ENCODE peak calls at places on chromosomes 7 and 10, in eight cellular contexts. T is lung microvascular endothelial cell; V is NCI-H1436 treated with DMSO at 0.1 percent for 48 hours; Q is stimulated activated CD8-positive, alpha-beta memory T cell treated with anti-CD3 and anti-CD28 coated beads, Interleukin-15, amount 100 ng/mL, for 4 hours; J is activated T-cell treated with anti-CD3 and anti-CD28 coated beads, Interleukin-2, amount 50 U/mL, for 24 hours; E is upper lobe of right lung; S is thoracic aorta; H is T-helper 2 cell. F is an unnamed sample.

GRCh38 chr7:132030161-132030568 is 473.7 kb upstream of the PODXL start:
- DNase-seq in T (peak; percentile 3), V (no peak), Q (no peak), J (no peak), E (peak; percentile 63), S (no peak), H (no peak), F (no peak)

GRCh38 chr7:128404826-128405344 is 4.9 kb downstream of the IMPDH1 start:
- DNase-seq in T (peak; percentile 31), V (no peak), Q (no peak), J (no peak), E (no peak), S (no peak), H (no peak), F (no peak)

GRCh38 chr10:123142701-123143161 is 5.2 kb upstream of the HMX2 start:
- DNase-seq in T (no peak), V (no peak), Q (no peak), J (no peak), E (no peak), S (no peak), H (no peak), F (no peak)

GRCh38 chr10:38127812-38128211 is 33.7 kb downstream of the ZNF37A start:
- DNase-seq in T (no peak), V (no peak), Q (no peak), J (no peak), E (no peak), S (no peak), H (no peak), F (no peak)

GRCh38 chr10:1103551-1103950 is 47.4 kb downstream of the WDR37 start:
- DNase-seq in T (no peak), V (no peak), Q (no peak), J (no peak), E (no peak), S (no peak), H (no peak), F (no peak)

GRCh38 chr10:132471484-132471883 is 66.1 kb upstream of the INPP5A start:
- DNase-seq in T (no peak), V (no peak), Q (no peak), J (peak; percentile 8), E (no peak), S (no peak), H (no peak), F (no peak)

GRCh38 chr7:30921951-30922401 is 10.3 kb downstream of the AQP1 start:
- DNase-seq in T (no peak), V (no peak), Q (no peak), J (peak; percentile 8), E (peak; percentile 65), S (peak; percentile 1), H (no peak), F (peak; percentile 9)

GRCh38 chr7:2724453-2725177 is 36.6 kb downstream of the AMZ1 start:
- DNase-seq in T (no peak), V (no peak), Q (no peak), J (peak; percentile 25), E (peak; percentile 48), S (no peak), H (no peak), F (no peak)

GRCh38 chr7:70356975-70357374 is 758.7 kb downstream of the AUTS2 start:
- DNase-seq in T (no peak), V (no peak), Q (no peak), J (no peak), E (no peak), S (no peak), H (no peak), F (no peak)

GRCh38 chr10:24468281-24468751 is 255.4 kb downstream of the ARHGAP21 start:
- DNase-seq in T (no peak), V (no peak), Q (no peak), J (no peak), E (no peak), S (no peak), H (no peak), F (no peak)

GRCh38 chr7:79553811-79554555 is 100.5 kb upstream of the MAGI2 start:
- DNase-seq in T (peak; percentile 4), V (no peak), Q (no peak), J (no peak), E (no peak), S (no peak), H (no peak), F (no peak)

GRCh38 chr7:98130959-98131358 is 24.3 kb downstream of the LMTK2 start:
- DNase-seq in T (no peak), V (no peak), Q (no peak), J (no peak), E (no peak), S (no peak), H (no peak), F (no peak)

GRCh38 chr7:107614425-107614824 is 34.4 kb downstream of the BCAP29 start:
- DNase-seq in T (no peak), V (no peak), Q (no peak), J (no peak), E (no peak), S (no peak), H (no peak), F (no peak)

GRCh38 chr7:44373418-44373740 is 48.0 kb upstream of the CAMK2B start:
- DNase-seq in T (no peak), V (no peak), Q (no peak), J (no peak), E (peak; percentile 17), S (no peak), H (no peak), F (no peak)